ENCODE peak calls at places on chromosomes 2 and 18, in six cellular contexts. V, G, X, K, M and T are unnamed samples.

GRCh38 chr18:79644006-79644665 is 35.5 kb upstream of the CTDP1 start:
- DNase-seq in V (peak), G (peak), X (peak), K (no peak), M (peak), T (peak)

GRCh38 chr2:101256316-101256715 is 3.6 kb downstream of the CNOT11 start:
- DNase-seq in V (no peak), G (no peak), X (no peak), K (no peak), M (no peak), T (no peak)

GRCh38 chr2:3759331-3759730 is 56.0 kb downstream of the DCDC2C start:
- DNase-seq in V (no peak), G (no peak), X (no peak), K (peak), M (no peak), T (no peak)

GRCh38 chr2:112085382-112085730 is 30.3 kb downstream of the TMEM87B start:
- DNase-seq in V (no peak), G (no peak), X (no peak), K (no peak), M (no peak), T (no peak)

GRCh38 chr2:146806295-146807005 is 1038.4 kb upstream of the ACVR2A start:
- DNase-seq in V (no peak), G (no peak), X (no peak), K (peak), M (no peak), T (no peak)

GRCh38 chr2:224722777-224723176 is 6.6 kb upstream of the CCDC195 start:
- DNase-seq in V (no peak), G (no peak), X (no peak), K (no peak), M (no peak), T (no peak)

GRCh38 chr2:150027164-150027563 is 439.6 kb upstream of the MMADHC start:
- DNase-seq in V (no peak), G (no peak), X (no peak), K (no peak), M (no peak), T (no peak)

GRCh38 chr2:223102040-223102899 is 50.3 kb downstream of the KCNE4 start:
- DNase-seq in V (no peak), G (no peak), X (no peak), K (no peak), M (no peak), T (no peak)

GRCh38 chr2:42304059-42304713 is 56.8 kb downstream of the COX7A2L start:
- DNase-seq in V (no peak), G (no peak), X (no peak), K (no peak), M (no peak), T (no peak)

GRCh38 chr18:46214435-46214834 is 110.2 kb downstream of the HAUS1 start:
- DNase-seq in V (no peak), G (no peak), X (no peak), K (no peak), M (no peak), T (no peak)

GRCh38 chr18:59631583-59632181 is 65.5 kb downstream of the CCBE1 start:
- DNase-seq in V (peak), G (no peak), X (no peak), K (no peak), M (no peak), T (no peak)

GRCh38 chr2:68885074-68885810 is 14.0 kb upstream of the BMP10 start:
- DNase-seq in V (no peak), G (no peak), X (no peak), K (no peak), M (no peak), T (no peak)

GRCh38 chr18:63832470-63832869 is 55.0 kb upstream of the SERPINB2 start:
- DNase-seq in V (no peak), G (no peak), X (no peak), K (peak), M (no peak), T (no peak)

GRCh38 chr2:146944601-146945000 is 900.2 kb upstream of the ACVR2A start:
- DNase-seq in V (no peak), G (no peak), X (no peak), K (no peak), M (no peak), T (no peak)

GRCh38 chr18:67710639-67711038 is 194.1 kb upstream of the DSEL start:
- DNase-seq in V (no peak), G (no peak), X (no peak), K (peak), M (no peak), T (no peak)

GRCh38 chr18:765764-766549 is 46.1 kb downstream of the YES1 start:
- DNase-seq in V (no peak), G (no peak), X (peak), K (no peak), M (no peak), T (no peak)

GRCh38 chr2:12556762-12557161 is 160.0 kb upstream of the TRIB2 start:
- DNase-seq in V (no peak), G (no peak), X (no peak), K (peak), M (no peak), T (no peak)

GRCh38 chr18:9806905-9807304 is 78.9 kb upstream of the TXNDC2 start:
- DNase-seq in V (no peak), G (no peak), X (no peak), K (no peak), M (no peak), T (no peak)

GRCh38 chr2:24613154-24613814 is 122.2 kb downstream of the NCOA1 start:
- DNase-seq in V (peak), G (peak), X (no peak), K (peak), M (no peak), T (peak)

GRCh38 chr2:209476367-209477191 is 52.7 kb downstream of the MAP2 start:
- DNase-seq in V (peak), G (no peak), X (peak), K (no peak), M (peak), T (peak)

GRCh38 chr2:202112041-202112440 is 39.0 kb downstream of the KIAA2012 start:
- DNase-seq in V (no peak), G (no peak), X (no peak), K (no peak), M (no peak), T (no peak)

GRCh38 chr2:9675369-9676351 is 44.9 kb upstream of the YWHAQ start:
- DNase-seq in V (no peak), G (no peak), X (no peak), K (peak), M (no peak), T (no peak)

GRCh38 chr2:61210332-61210981 is 48.5 kb downstream of the C2orf74 start:
- DNase-seq in V (no peak), G (no peak), X (no peak), K (peak), M (no peak), T (no peak)

GRCh38 chr2:191675807-191676667 is 1.9 kb upstream of the NABP1 start:
- DNase-seq in V (no peak), G (peak), X (peak), K (no peak), M (no peak), T (peak)

GRCh38 chr2:44959855-44960254 is 18.4 kb downstream of the SIX3 start:
- DNase-seq in V (no peak), G (no peak), X (no peak), K (no peak), M (no peak), T (no peak)

GRCh38 chr2:162002623-162003200 is 71.3 kb downstream of the DPP4 start:
- DNase-seq in V (no peak), G (no peak), X (no peak), K (no peak), M (no peak), T (no peak)

GRCh38 chr2:20563833-20564232 is 87.1 kb downstream of the HS1BP3 start:
- DNase-seq in V (no peak), G (no peak), X (no peak), K (no peak), M (no peak), T (no peak)

GRCh38 chr2:69217333-69218080 is 169.5 kb downstream of the GFPT1 start:
- DNase-seq in V (no peak), G (no peak), X (no peak), K (no peak), M (no peak), T (no peak)

GRCh38 chr2:8684885-8685696 is 3.2 kb downstream of the ID2 start:
- DNase-seq in V (peak), G (peak), X (peak), K (no peak), M (peak), T (peak)

GRCh38 chr2:235659767-235660322 is 166.0 kb downstream of the AGAP1 start:
- DNase-seq in V (no peak), G (no peak), X (no peak), K (peak), M (peak), T (no peak)

GRCh38 chr2:117055499-117056375 is 758.8 kb upstream of the DDX18 start:
- DNase-seq in V (no peak), G (no peak), X (no peak), K (no peak), M (no peak), T (no peak)

GRCh38 chr2:157325786-157326185 is at the start of gene ERMN:
- DNase-seq in V (no peak), G (no peak), X (no peak), K (no peak), M (no peak), T (no peak)

GRCh38 chr18:61993831-61994230 is 101.0 kb upstream of the RNF152 start:
- DNase-seq in V (no peak), G (no peak), X (no peak), K (no peak), M (no peak), T (no peak)

GRCh38 chr2:191748050-191748449 is 70.1 kb downstream of the NABP1 start:
- DNase-seq in V (no peak), G (no peak), X (no peak), K (peak), M (no peak), T (no peak)

GRCh38 chr2:144111443-144111842 is 408.5 kb downstream of the ZEB2 start:
- DNase-seq in V (no peak), G (no peak), X (no peak), K (peak), M (no peak), T (no peak)

DNA sequence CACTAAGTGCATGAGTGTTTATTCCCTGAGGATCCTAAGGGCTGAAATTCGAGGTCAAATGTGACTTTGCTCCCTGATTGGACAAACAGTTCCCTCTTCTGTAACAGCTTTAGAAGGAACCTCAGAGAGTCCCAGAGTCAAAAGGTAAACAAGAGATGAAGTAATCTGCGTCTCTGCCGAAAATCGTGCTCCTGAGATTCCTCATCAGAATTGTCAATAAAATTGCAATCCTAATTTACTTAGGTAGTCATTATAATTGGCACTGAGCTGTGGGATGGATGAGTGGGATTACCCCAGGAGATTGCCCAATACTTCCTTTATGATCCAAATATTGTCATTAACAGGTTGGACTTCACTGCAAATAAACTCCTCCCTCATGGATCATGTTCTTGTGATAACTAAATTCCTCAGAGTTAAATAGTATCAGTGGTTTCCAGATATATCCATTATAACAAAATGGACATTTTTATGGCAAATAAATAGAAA is 907 bp upstream of the SUCLG1 start:
- DNase-seq in V (no peak), G (no peak), X (no peak), K (no peak), M (no peak), T (no peak)
- H3K27ac ChIP-seq in V (no peak), G (no peak), X (peak), K (no peak), M (no peak), T (no peak)

GRCh38 chr2:169366066-169366465 is 3.7 kb upstream of the LRP2 start:
- DNase-seq in V (no peak), G (no peak), X (no peak), K (no peak), M (no peak), T (no peak)

GRCh38 chr2:169363570-169364150 is 1.3 kb upstream of the LRP2 start:
- DNase-seq in V (peak), G (peak), X (no peak), K (no peak), M (peak), T (peak)

GRCh38 chr2:169362346-169363026 is at the start of gene LRP2:
- DNase-seq in V (peak), G (peak), X (no peak), K (no peak), M (peak), T (peak)

GRCh38 chr2:169363027-169363569 is 764 bp upstream of the LRP2 start:
- DNase-seq in V (no peak), G (no peak), X (no peak), K (no peak), M (no peak), T (no peak)

DNA sequence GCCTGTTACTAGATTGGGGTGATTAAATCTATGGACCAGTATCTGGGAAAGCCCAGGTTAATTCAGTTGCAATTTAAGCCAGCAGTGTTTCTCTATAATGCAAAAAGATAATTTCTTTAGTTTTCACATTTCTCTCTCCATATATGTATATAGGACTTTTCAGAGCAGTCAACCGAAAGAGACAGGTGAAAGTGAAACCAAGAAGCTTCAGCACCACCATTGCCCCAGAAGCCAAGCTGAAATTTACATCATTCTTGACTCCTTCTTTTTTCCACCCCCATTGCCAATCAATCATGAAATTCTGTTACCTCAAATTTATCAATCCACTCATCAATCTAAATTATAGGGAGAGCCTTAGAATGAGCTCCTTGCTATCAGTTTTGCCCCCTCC is 2.8 kb upstream of the LRP2 start:
- DNase-seq in V (no peak), G (peak), X (no peak), K (no peak), M (no peak), T (no peak)
- H3K4me3 ChIP-seq in V (peak), G (peak), X (peak), K (no peak), M (no peak), T (no peak)

DNA sequence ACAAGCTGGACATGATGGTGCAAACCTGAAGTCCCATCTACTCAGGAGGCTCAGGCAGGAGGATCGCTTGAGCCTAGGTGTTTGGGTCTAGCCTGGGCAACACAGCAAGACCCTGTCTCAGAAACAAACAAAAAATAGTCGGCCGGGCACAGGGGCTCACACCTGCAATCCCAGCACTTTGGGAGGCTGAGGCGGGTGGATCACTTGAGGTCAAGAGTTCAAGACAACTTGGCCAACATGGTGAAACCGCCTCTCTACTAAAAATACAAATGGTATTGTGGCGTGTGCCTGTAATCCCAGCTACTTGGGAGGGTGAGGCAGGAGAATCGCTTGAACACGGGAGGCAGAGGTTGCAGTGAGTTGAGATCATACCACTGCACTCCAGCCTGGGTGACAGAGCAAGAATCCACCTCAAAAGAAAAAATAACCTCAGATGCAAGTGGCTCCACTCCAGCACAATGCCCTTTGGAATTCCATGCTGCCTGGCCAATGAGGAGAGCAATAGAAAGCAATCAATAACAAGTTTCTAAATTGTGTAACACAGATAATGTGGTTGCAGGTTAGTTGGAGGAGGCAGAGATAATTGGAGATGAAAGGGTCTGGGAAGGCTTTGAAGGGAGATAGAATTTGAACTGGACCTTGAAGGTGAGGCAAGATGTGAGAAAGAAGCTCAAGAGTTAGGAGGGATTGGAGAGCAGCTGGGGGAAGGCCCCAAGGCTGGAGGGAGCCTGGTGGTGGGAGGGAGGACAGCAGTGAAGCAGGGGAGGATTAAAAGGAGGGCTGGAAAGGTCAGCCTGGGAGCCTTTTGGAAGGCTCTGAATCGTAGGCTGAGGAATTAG is 6.0 kb downstream of the TTC31 start:
- DNase-seq in V (no peak), G (no peak), X (no peak), K (no peak), M (no peak), T (no peak)
- TF ChIP-seq CTCF in V (no peak), G (no peak), X (no peak), K (peak), M (no peak), T (no peak)

GRCh38 chr2:26173596-26174482 is 951 bp downstream of the GAREM2 start:
- DNase-seq in V (no peak), G (no peak), X (no peak), K (no peak), M (no peak), T (no peak)

GRCh38 chr2:26177122-26177521 is 4.2 kb downstream of the GAREM2 start:
- DNase-seq in V (no peak), G (no peak), X (no peak), K (no peak), M (no peak), T (no peak)

GRCh38 chr2:26175191-26175715 is 2.4 kb downstream of the GAREM2 start:
- DNase-seq in V (no peak), G (no peak), X (no peak), K (no peak), M (no peak), T (no peak)

GRCh38 chr2:26174691-26175181 is 1.8 kb downstream of the GAREM2 start:
- DNase-seq in V (no peak), G (no peak), X (no peak), K (no peak), M (no peak), T (no peak)

DNA sequence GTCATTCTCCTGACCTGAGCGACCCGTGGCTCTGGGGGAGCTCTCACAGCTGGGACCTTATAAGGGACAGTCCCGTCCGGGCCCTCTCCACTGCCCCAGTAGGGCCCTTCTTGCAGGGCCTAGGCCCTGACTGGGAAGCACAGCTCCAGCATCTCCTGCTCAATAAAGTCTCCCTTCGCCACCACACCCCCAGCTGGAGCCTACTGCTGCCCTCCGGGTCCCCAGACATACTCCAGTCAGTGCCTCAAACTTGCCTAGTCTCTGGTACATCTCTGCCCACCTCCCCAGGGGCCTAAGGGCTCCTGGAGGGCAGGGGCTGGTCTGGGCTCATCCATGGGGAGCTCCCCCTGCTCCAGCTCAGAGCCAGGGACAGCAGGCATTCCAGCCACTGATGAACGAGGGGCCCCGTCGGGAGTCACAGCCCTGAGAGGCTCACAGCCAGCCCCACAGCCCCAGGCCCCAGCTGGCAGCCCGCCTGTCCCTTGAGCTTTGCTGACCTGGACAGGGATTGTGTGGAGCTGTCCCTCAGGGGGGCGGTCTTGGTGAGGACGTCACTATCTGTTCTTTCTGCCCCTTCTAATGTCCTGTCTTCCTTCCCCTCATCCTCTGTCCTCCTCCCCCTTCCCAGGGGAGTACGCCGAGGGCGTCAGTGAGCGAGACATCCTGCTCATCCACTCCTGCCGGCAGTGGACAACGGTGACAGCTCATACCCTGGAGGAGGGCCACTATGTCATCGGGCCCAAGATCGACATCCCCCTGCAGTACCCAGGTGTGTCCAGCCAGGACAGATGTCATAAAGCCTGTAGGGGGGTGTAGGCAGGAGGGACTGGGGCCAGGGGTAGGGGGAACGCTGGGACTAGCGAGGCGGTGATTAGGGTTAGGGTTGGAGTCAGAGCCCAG is 3.1 kb downstream of the GAREM2 start:
- DNase-seq in V (peak), G (no peak), X (no peak), K (no peak), M (no peak), T (no peak)
- H3K27ac ChIP-seq in V (no peak), G (no peak), X (no peak), K (no peak), M (no peak), T (no peak)

GRCh38 chr2:38599706-38600105 is 3.0 kb downstream of the HNRNPLL start:
- DNase-seq in V (no peak), G (no peak), X (no peak), K (no peak), M (no peak), T (no peak)

GRCh38 chr2:38600242-38600891 is 2.4 kb downstream of the HNRNPLL start:
- DNase-seq in V (peak), G (no peak), X (no peak), K (no peak), M (peak), T (no peak)

GRCh38 chr2:38597115-38597514 is 5.6 kb downstream of the HNRNPLL start:
- DNase-seq in V (no peak), G (no peak), X (no peak), K (no peak), M (no peak), T (no peak)

GRCh38 chr2:38598200-38598990 is 4.3 kb downstream of the HNRNPLL start:
- DNase-seq in V (no peak), G (no peak), X (no peak), K (no peak), M (no peak), T (no peak)

GRCh38 chr2:38598991-38599295 is 3.8 kb downstream of the HNRNPLL start:
- DNase-seq in V (no peak), G (no peak), X (no peak), K (no peak), M (no peak), T (no peak)
- H3K4me3 ChIP-seq in V (no peak), G (no peak), X (no peak), K (no peak), M (no peak), T (no peak)